ENCODE peak calls at places on chromosomes 6 and 20, in five cellular contexts. V, R, M, T and A are unnamed samples.

GRCh38 chr20:17636523-17637412 is 45.3 kb downstream of the RRBP1 start:
- DNase-seq in T (no peak), R (no peak), V (peak; percentile 61), M (no peak), A (no peak)

GRCh38 chr6:4397307-4397706 is 261.9 kb upstream of the ECI2 start:
- DNase-seq in M (no peak), R (no peak), V (peak; percentile 52), T (no peak), A (no peak)

GRCh38 chr20:41782730-41783406 is 164.7 kb upstream of the CHD6 start:
- DNase-seq in V (no peak), R (no peak), M (no peak), T (no peak), A (no peak)

GRCh38 chr6:41625442-41625841 is 12.8 kb upstream of the MDFI start:
- DNase-seq in M (no peak), T (no peak), V (peak; percentile 82), R (no peak), A (no peak)

GRCh38 chr20:10447028-10447427 is 11.9 kb downstream of the SLX4IP start:
- DNase-seq in M (peak; percentile 32), V (no peak), R (no peak), T (peak; percentile 84), A (peak; percentile 30)

GRCh38 chr6:127641905-127642304 is 64.9 kb downstream of the C6orf58 start:
- DNase-seq in M (peak; percentile 26), T (peak; percentile 36), V (no peak), R (no peak), A (no peak)

GRCh38 chr20:47674145-47674544 is 111.1 kb downstream of the SULF2 start:
- DNase-seq in M (no peak), V (no peak), T (no peak), R (no peak), A (no peak)

GRCh38 chr6:47626782-47627181 is 71.6 kb upstream of the ADGRF4 start:
- DNase-seq in R (no peak), T (no peak), M (no peak), V (no peak), A (no peak)

GRCh38 chr6:53929340-53930120 is 134.7 kb downstream of the LRRC1 start:
- DNase-seq in M (no peak), V (no peak), T (no peak), R (no peak), A (no peak)

GRCh38 chr6:38158762-38159350 is 339.3 kb downstream of the ZFAND3 start:
- DNase-seq in M (no peak), V (no peak), R (no peak), T (no peak), A (no peak)

GRCh38 chr6:43367245-43367984 is 2.0 kb downstream of the ZNF318 start:
- DNase-seq in T (peak; percentile 2), R (no peak), M (no peak), V (no peak), A (no peak)

GRCh38 chr20:44609511-44610312 is 27.3 kb downstream of the PKIG start:
- DNase-seq in R (peak; percentile 90), V (peak; percentile 90), T (peak; percentile 78), M (peak; percentile 95), A (peak; percentile 91)

GRCh38 chr6:52815167-52816092 is 11.8 kb upstream of the GSTA1 start:
- DNase-seq in M (peak; percentile 91), R (peak; percentile 78), T (peak; percentile 50), V (no peak), A (peak; percentile 61)

GRCh38 chr6:157020398-157021266 is 243.5 kb downstream of the ARID1B start:
- DNase-seq in T (peak; percentile 67), M (peak; percentile 51), R (no peak), V (peak; percentile 68), A (no peak)

GRCh38 chr6:24802271-24803059 is 3.7 kb upstream of the ARMH2 start:
- DNase-seq in M (peak; percentile 61), V (no peak), R (no peak), T (peak; percentile 48), A (no peak)

GRCh38 chr20:32891926-32892660 is 33.4 kb downstream of the EFCAB8 start:
- DNase-seq in M (no peak), R (no peak), T (no peak), V (no peak), A (no peak)

GRCh38 chr20:11492846-11493245 is 424.8 kb upstream of the BTBD3 start:
- DNase-seq in M (no peak), V (no peak), T (no peak), R (no peak), A (no peak)

GRCh38 chr6:69846770-69847506 is 19.4 kb upstream of the COL19A1 start:
- DNase-seq in R (no peak), M (no peak), V (no peak), T (no peak), A (no peak)

GRCh38 chr20:36045373-36045714 is 77.0 kb downstream of the CNBD2 start:
- DNase-seq in M (no peak), V (no peak), T (no peak), R (no peak), A (no peak)

GRCh38 chr6:133730881-133731280 is 158.0 kb upstream of the TCF21 start:
- DNase-seq in V (no peak), R (no peak), M (no peak), T (peak; percentile 60), A (no peak)

GRCh38 chr6:81613606-81614005 is 138.9 kb downstream of the TENT5A start:
- DNase-seq in T (peak; percentile 88), R (no peak), V (no peak), M (no peak), A (no peak)

GRCh38 chr6:3023663-3024483 is 24.2 kb downstream of the NQO2 start:
- DNase-seq in V (peak; percentile 98), T (peak; percentile 86), R (peak; percentile 86), M (no peak), A (peak; percentile 87)

GRCh38 chr6:160933256-160933655 is 58.3 kb upstream of the MAP3K4 start:
- DNase-seq in T (no peak), R (no peak), M (peak; percentile 20), V (peak; percentile 51), A (no peak)

GRCh38 chr6:160931378-160932343 is 59.9 kb upstream of the MAP3K4 start:
- DNase-seq in M (no peak), T (no peak), V (no peak), R (no peak), A (no peak)

GRCh38 chr6:160927416-160927815 is 64.2 kb upstream of the MAP3K4 start:
- DNase-seq in R (no peak), V (no peak), T (no peak), M (no peak), A (no peak)

GRCh38 chr6:160929831-160930230 is 61.7 kb upstream of the MAP3K4 start:
- DNase-seq in R (no peak), M (no peak), V (no peak), T (no peak), A (no peak)

GRCh38 chr6:160930547-160931377 is 60.8 kb upstream of the MAP3K4 start:
- DNase-seq in M (peak; percentile 30), T (peak; percentile 71), R (peak; percentile 77), V (peak; percentile 78), A (peak; percentile 76)
- TF ChIP-seq CTCF in M (peak; percentile 99), T (peak; percentile 97), R (peak; percentile 91), V (peak; percentile 85), A (peak; percentile 79)

GRCh38 chr20:34412453-34412852 is 49.4 kb downstream of the ITCH start:
- DNase-seq in M (no peak), V (no peak), R (no peak), T (no peak), A (no peak)

GRCh38 chr20:34410331-34410730 is 47.3 kb downstream of the ITCH start:
- DNase-seq in V (no peak), R (no peak), T (peak; percentile 26), M (no peak), A (no peak)

GRCh38 chr20:34404803-34405202 is 41.7 kb downstream of the ITCH start:
- DNase-seq in M (no peak), V (no peak), R (no peak), T (no peak), A (no peak)

GRCh38 chr20:34403908-34404307 is 40.8 kb downstream of the ITCH start:
- DNase-seq in M (no peak), R (no peak), V (no peak), T (no peak), A (no peak)

DNA sequence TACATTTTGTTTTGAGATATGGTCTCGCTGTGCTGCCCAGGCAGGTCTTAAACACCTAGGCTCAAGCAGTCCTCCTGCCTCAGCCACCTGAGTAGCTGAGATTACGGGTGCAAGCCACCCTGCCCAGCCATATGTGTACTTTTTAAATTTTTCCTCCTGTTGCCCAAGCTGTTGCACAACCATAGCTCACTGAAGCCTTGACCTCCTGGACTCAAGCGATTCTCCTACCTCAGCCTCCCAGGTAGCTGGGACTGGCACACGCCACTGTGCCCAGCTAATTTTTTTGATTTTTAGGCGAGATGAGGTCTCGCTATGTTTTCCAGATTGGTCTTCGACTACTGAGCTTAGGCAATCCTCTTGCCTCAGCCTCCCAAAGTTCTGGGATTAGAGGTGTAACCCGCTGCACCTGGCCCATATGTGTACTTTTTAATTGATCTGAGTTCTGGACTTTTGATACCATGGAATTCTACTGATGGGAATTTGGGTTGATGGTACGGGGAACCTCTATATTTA is 44.9 kb downstream of the ITCH start:
- DNase-seq in R (peak; percentile 84), M (peak; percentile 93), V (no peak), T (no peak), A (no peak)
- H3K4me1 ChIP-seq in R (no peaks in the 10 kb centered on the region), M (peaks cover 70% of the 10 kb centered on the region), V (peaks cover 32% of the 10 kb centered on the region), T (peaks cover 2% of the 10 kb centered on the region), A (peaks cover 53% of the 10 kb centered on the region)

DNA sequence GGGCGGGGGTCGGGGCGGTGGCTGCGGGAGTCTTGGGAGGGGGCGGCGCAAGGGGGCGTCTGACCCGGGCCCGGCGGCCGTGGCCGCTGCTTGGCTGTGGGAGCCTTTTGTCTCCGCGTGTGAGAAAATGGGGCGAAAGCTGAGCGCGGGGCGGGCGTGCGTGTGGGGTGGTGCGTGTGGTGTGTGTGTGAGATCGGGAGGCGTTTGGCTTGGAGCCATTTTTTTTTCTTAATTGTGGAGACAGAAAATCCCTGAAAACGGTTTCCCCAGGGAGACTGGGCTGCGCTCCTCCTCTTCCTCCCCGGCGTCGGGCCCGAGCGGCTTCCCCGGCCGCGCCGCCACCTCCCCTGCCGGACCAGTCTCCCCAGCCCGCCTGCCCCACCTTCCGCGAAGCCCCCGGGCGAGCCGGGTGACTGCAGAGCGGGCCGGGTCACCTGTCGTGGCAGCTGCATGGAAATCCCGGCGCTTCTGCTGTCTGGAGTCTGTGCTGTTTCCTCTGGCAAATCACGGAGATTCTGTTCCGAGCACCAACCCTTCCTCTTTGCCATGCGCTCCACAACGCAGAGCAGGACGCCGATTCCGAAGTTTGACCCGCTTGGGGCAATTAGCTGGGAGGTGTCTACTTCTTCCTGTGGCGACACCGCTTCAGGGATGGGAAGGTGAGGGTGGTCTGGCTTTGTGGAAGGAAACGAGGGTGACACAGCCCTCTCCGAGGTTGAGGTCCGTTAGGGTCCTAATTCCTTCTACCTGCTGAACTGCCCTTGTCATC is 64.5 kb downstream of the GTF2H5 start:
- DNase-seq in T (peak; percentile 63), R (peak; percentile 67), M (peak; percentile 42), V (peak; percentile 58), A (peak; percentile 52)
- TF ChIP-seq POLR2A in T (peak; percentile 23), R (peak; percentile 21), M (no peak), V (no peak), A (no peak)

DNA sequence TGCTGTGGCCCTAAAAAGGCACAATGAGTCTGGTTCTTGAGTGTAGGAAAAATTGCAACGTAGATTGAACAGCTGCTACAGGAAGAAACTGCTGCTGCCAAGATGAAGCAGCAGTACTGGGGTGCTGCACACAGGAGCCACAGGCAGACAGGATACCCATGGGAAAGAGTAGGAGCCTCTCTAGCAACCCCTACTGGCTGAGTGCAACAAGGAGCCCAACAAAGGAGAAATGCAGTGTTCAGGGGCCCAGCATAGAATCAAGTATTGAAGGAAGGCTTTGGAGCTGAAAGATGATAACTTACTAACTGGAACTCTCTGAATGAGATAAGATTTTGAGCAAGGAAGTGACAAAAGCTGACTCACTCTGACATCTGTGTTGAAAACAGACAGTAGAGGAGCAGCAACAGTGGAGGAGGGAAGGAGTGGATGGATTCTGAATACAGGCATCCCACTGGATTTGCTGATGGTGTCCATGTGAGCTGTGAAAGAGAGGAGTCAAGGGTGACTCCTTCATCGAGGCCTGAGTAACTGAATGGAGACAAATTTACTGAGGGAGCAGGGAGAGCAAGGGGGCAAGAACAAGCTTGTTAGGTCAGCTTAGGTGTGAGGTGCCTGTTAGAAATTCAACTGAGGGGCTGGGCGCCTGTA is 534.7 kb upstream of the JARID2 start:
- DNase-seq in R (no peak), T (peak; percentile 98), V (no peak), M (peak; percentile 28), A (peak; percentile 44)
- TF ChIP-seq CTCF in R (peak; percentile 61), T (peak; percentile 81), V (peak; percentile 51), M (peak; percentile 57), A (peak; percentile 15)